ENCODE peak calls at places on chromosome 10, in six cellular contexts. O is SK-N-SH, W is HCT116, J is H1, D is HepG2, U is GM12878. V is an unnamed sample.

GRCh38 chr10:31419394-31420063 is 100.5 kb downstream of the ZEB1 start:
- DNase-seq in O (no peak), W (no peak), J (no peak), D (no peak), U (no peak), V (no peak)

GRCh38 chr10:89426230-89426868 is 12.0 kb downstream of the IFIT5 start:
- DNase-seq in O (peak), W (no peak), J (no peak), D (peak), U (no peak), V (no peak)

GRCh38 chr10:102654969-102655368 is 10.7 kb downstream of the TRIM8 start:
- DNase-seq in O (no peak), W (no peak), J (no peak), D (no peak), U (no peak), V (no peak)

GRCh38 chr10:33015798-33016547 is 57.9 kb upstream of the ITGB1 start:
- DNase-seq in O (no peak), W (no peak), J (no peak), D (no peak), U (no peak), V (no peak)

GRCh38 chr10:70596860-70597809 is 5.4 kb downstream of the PRF1 start:
- DNase-seq in O (peak), W (no peak), J (no peak), D (peak), U (no peak), V (peak)

GRCh38 chr10:100826983-100827818 is 81.8 kb downstream of the PAX2 start:
- DNase-seq in O (peak), W (peak), J (no peak), D (no peak), U (no peak), V (no peak)

GRCh38 chr10:118911361-118911760 is 118.2 kb upstream of the NANOS1 start:
- DNase-seq in O (no peak), W (peak), J (no peak), D (peak), U (no peak), V (no peak)

GRCh38 chr10:112790030-112790429 is 160.0 kb upstream of the TCF7L2 start:
- DNase-seq in O (no peak), W (no peak), J (no peak), D (no peak), U (no peak), V (no peak)

GRCh38 chr10:127145173-127145572 is 51.2 kb downstream of the INSYN2A start:
- DNase-seq in O (no peak), W (peak), J (no peak), D (no peak), U (no peak), V (no peak)

GRCh38 chr10:112209534-112210200 is 26.1 kb upstream of the GPAM start:
- DNase-seq in O (peak), W (no peak), J (no peak), D (no peak), U (no peak), V (no peak)

GRCh38 chr10:8402469-8403074 is 348.1 kb downstream of the GATA3 start:
- DNase-seq in O (no peak), W (no peak), J (no peak), D (no peak), U (no peak), V (no peak)

GRCh38 chr10:79046991-79047874 is 21.5 kb upstream of the ZMIZ1 start:
- DNase-seq in O (no peak), W (no peak), J (no peak), D (no peak), U (no peak), V (no peak)

GRCh38 chr10:99125879-99126278 is 109.8 kb downstream of the HPSE2 start:
- DNase-seq in O (no peak), W (no peak), J (no peak), D (no peak), U (no peak), V (no peak)

GRCh38 chr10:101013365-101013825 is 13.8 kb downstream of the LZTS2 start:
- DNase-seq in O (no peak), W (no peak), J (no peak), D (no peak), U (no peak), V (no peak)

GRCh38 chr10:91932737-91933136 is 9.2 kb downstream of the BTAF1 start:
- DNase-seq in O (no peak), W (no peak), J (no peak), D (no peak), U (no peak), V (no peak)

GRCh38 chr10:89470628-89471027 is 56.3 kb downstream of the IFIT5 start:
- DNase-seq in O (no peak), W (no peak), J (no peak), D (no peak), U (no peak), V (no peak)

GRCh38 chr10:77318739-77319138 is 318.9 kb downstream of the KCNMA1 start:
- DNase-seq in O (no peak), W (no peak), J (no peak), D (no peak), U (no peak), V (no peak)

GRCh38 chr10:101493249-101493648 is 94.8 kb downstream of the POLL start:
- DNase-seq in O (no peak), W (no peak), J (no peak), D (peak), U (no peak), V (no peak)

GRCh38 chr10:79022565-79023488 is 45.9 kb upstream of the ZMIZ1 start:
- DNase-seq in O (peak), W (peak), J (no peak), D (peak), U (peak), V (peak)

GRCh38 chr10:78853864-78854263 is 214.9 kb upstream of the ZMIZ1 start:
- DNase-seq in O (no peak), W (no peak), J (no peak), D (peak), U (no peak), V (no peak)

GRCh38 chr10:31582365-31583052 is 263.5 kb downstream of the ZEB1 start:
- DNase-seq in O (peak), W (peak), J (no peak), D (no peak), U (no peak), V (no peak)

GRCh38 chr10:23358357-23358756 is 13.8 kb upstream of the C10orf67 start:
- DNase-seq in O (no peak), W (no peak), J (no peak), D (no peak), U (no peak), V (peak)

GRCh38 chr10:111593578-111593977 is 516.7 kb downstream of the ADRA2A start:
- DNase-seq in O (no peak), W (no peak), J (no peak), D (no peak), U (no peak), V (no peak)

GRCh38 chr10:84401838-84402611 is 73.6 kb downstream of the CCSER2 start:
- DNase-seq in O (no peak), W (no peak), J (no peak), D (no peak), U (no peak), V (no peak)

GRCh38 chr10:24642921-24643678 is 80.6 kb downstream of the ARHGAP21 start:
- DNase-seq in O (peak), W (peak), J (no peak), D (peak), U (peak), V (peak)

GRCh38 chr10:58175990-58176910 is 91.4 kb downstream of the IPMK start:
- DNase-seq in O (no peak), W (no peak), J (no peak), D (no peak), U (no peak), V (no peak)

GRCh38 chr10:107434854-107435253 is 270.3 kb upstream of the SORCS1 start:
- DNase-seq in O (no peak), W (no peak), J (no peak), D (no peak), U (no peak), V (no peak)

GRCh38 chr10:55263327-55263726 is 462.3 kb upstream of the PCDH15 start:
- DNase-seq in O (no peak), W (no peak), J (no peak), D (no peak), U (no peak), V (no peak)

GRCh38 chr10:95394161-95394880 is 103.5 kb upstream of the PDLIM1 start:
- DNase-seq in O (no peak), W (peak), J (no peak), D (peak), U (peak), V (peak)

GRCh38 chr10:112631501-112632410 is 184.7 kb downstream of the VTI1A start:
- DNase-seq in O (no peak), W (peak), J (no peak), D (peak), U (no peak), V (no peak)

GRCh38 chr10:84179059-84179710 is 5.6 kb downstream of the GPR15LG start:
- DNase-seq in O (peak), W (no peak), J (no peak), D (no peak), U (no peak), V (no peak)

GRCh38 chr10:18010050-18010449 is 58.3 kb downstream of the SLC39A12 start:
- DNase-seq in O (no peak), W (no peak), J (no peak), D (no peak), U (no peak), V (no peak)

GRCh38 chr10:114694735-114695134 is 36.7 kb upstream of the ABLIM1 start:
- DNase-seq in O (peak), W (peak), J (no peak), D (peak), U (no peak), V (peak)

GRCh38 chr10:62050941-62051433 is 149.5 kb downstream of the ARID5B start:
- DNase-seq in O (no peak), W (peak), J (no peak), D (peak), U (peak), V (peak)

GRCh38 chr10:21372651-21373410 is 152.7 kb downstream of the SKIDA1 start:
- DNase-seq in O (peak), W (peak), J (no peak), D (no peak), U (peak), V (peak)

GRCh38 chr10:86687750-86688149 is 19.4 kb downstream of the LDB3 start:
- DNase-seq in O (no peak), W (no peak), J (no peak), D (no peak), U (no peak), V (no peak)

GRCh38 chr10:86409183-86409582 is 42.6 kb upstream of the GRID1 start:
- DNase-seq in O (no peak), W (no peak), J (no peak), D (no peak), U (no peak), V (no peak)

GRCh38 chr10:31036209-31036608 is 4.5 kb upstream of the ZNF438 start:
- DNase-seq in O (no peak), W (no peak), J (peak), D (no peak), U (no peak), V (no peak)

GRCh38 chr10:28938745-28939144 is 261.4 kb downstream of the BAMBI start:
- DNase-seq in O (no peak), W (no peak), J (no peak), D (no peak), U (no peak), V (no peak)

GRCh38 chr10:93067443-93068365 is 6.0 kb upstream of the CYP26A1 start:
- DNase-seq in O (no peak), W (no peak), J (no peak), D (no peak), U (no peak), V (no peak)
- H2AFZ ChIP-seq in O (no peak), W (no peak), J (no peak), D (no peak), U (no peak), V (no peak)

DNA sequence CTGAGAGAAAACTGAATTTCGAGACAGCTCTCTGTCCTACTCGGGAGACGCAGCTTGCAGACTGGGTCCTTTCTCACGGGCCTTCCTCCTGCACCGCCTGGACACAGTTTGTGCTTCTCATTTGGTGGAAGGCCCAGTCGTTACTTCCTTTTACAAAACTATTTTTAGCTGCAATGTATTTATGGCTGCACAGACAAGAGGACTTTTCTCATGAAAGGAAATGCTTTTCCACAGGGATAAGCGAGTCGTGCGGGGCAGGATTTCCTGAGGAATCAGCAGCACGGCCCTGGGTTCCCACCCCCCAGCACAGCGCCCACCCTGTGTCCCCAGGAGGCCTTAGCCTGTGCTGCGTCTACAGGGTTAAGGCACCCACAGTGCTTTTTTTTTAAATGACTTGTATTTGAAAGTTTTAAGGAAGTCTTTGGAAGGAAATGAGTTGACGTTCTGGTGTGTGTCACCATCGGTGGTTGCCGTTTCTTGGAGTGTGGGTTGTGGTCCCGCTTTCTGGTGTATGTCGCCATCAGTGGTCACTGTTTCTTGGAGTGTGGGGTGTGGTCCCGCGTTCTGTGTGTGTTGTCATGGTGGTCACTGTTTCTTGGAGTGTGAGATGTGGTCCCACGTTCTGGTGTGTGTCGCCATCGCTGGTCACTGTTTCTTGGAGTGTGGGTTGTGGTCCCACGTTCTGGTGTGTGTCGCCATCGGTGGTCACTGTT is 50.9 kb downstream of the INPP5A start:
- DNase-seq in O (no peak), W (no peak), J (no peak), D (no peak), U (no peak), V (no peak)
- TF ChIP-seq JUND in O (no peak), W (no peak), J (no peak), D (no peak), U (no peak), V (no peak)

GRCh38 chr10:4270116-4270515 is 485.1 kb upstream of the KLF6 start:
- DNase-seq in O (peak), W (no peak), J (no peak), D (no peak), U (no peak), V (no peak)
- H2AFZ ChIP-seq in O (peak), W (no peak), J (no peak), D (no peak), U (no peak), V (no peak)

DNA sequence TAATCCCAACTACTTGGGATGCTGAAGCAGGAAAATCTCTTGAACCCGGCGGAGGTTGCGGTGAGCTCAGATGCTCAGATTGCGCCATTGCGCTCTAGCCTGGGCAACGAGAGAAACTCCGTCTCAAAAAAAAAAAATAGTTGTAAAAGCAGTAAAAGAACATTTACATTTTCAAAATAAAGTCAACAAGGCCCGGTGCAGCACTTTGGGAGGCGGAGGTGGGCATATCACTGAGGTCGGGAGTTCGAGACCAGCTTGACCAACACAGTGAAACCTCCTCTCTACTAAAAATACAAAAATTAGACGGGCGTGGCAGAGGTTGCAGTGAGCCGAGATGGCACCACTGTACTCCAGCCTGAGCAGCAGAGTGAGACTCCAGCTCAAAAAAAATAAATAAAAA is 4.0 kb downstream of the CCAR1 start:
- DNase-seq in O (no peak), W (no peak), J (no peak), D (no peak), U (no peak), V (no peak)
- TF ChIP-seq JUND in O (no peak), W (no peak), J (no peak), D (no peak), U (no peak), V (no peak)

DNA sequence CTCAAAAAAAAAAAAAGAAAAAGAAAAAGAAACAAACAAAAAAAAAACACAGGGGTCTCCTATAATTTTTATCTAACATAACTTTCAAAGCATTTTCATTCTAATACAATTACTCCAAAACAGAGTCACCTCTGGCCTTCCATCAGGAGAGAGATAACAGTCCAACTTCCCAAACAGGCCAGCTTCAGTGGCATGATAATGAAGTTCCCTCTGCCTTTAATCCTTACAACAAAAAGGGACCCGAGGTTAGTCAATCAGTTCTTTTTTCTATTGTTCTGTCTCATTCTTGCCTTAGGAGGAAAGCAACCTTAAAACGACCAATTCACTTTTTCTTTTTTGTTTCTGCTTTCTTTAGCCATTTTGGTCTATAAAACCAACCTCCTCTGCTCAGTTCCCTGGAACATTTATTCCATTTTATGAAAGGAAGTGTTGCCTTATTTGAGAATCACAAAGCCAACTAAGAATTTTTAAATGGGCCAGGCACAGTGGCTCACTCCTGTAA is 16.5 kb upstream of the FXYD4 start:
- DNase-seq in O (no peak), W (no peak), J (no peak), D (no peak), U (no peak), V (no peak)
- H2AFZ ChIP-seq in O (no peak), W (no peak), J (no peak), D (no peak), U (no peak), V (no peak)

DNA sequence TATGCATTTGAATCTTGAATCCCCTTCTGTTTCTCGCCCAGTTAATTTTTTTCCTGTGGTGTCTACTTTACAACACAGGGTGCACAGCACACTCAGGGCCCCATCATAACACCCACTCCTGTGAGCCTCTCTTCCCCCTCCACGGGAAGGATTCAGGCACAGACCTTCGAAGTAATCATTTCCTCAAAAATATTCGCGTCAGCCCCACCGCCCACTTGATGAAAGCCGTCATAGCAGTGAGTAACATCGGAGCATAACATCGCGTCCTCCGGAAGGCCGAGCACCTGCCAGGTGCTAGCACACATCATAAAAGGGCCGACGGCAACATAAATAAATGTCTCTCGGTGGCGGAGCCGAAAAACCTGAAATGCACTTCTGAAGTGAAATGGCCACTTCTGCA is 201.7 kb upstream of the ADARB2 start:
- DNase-seq in O (no peak), W (no peak), J (no peak), D (no peak), U (no peak), V (no peak)
- TF ChIP-seq JUND in O (no peak), W (no peak), J (no peak), D (no peak), U (no peak), V (no peak)

DNA sequence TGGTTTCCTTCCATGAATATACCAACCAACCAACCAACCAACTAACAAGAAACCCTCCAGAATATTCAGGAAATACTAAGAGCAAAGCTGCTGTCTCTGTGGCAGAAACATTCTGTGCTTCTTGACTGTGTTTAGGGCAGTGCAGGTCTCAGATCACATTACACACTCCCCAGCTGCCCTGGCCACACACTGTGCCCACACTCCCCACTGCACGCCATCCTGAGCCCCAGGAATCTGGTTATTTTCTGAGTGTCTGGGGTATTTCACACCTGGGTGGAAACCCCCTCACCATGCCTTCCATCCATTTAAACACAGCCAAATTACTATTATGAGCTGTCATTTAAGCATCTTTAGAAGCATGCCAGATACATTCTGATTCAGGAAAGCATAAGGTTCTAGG is 183.7 kb upstream of the ANK3 start:
- DNase-seq in O (no peak), W (no peak), J (no peak), D (no peak), U (no peak), V (no peak)
- H2AFZ ChIP-seq in O (peak), W (no peak), J (no peak), D (no peak), U (no peak), V (no peak)

GRCh38 chr10:3241128-3242057 is 68.8 kb upstream of the PITRM1 start:
- DNase-seq in O (no peak), W (no peak), J (no peak), D (no peak), U (no peak), V (no peak)
- TF ChIP-seq JUND in O (no peak), W (no peak), J (no peak), D (no peak), U (no peak), V (no peak)

V was measured in K562.